ENCODE peak calls at places on chromosomes 5 and 9, in ten cellular contexts. Q, R, T, U, K, B, L, W, F and N are unnamed samples.

GRCh38 chr5:59799668-59800374 is 93.7 kb downstream of the PDE4D start:
- DNase-seq in Q (peak), R (peak), T (peak), U (peak), K (peak), B (peak), L (peak), W (peak), F (peak), N (peak)

GRCh38 chr5:74440341-74440740 is 200.2 kb downstream of the ENC1 start:
- DNase-seq in Q (no peak), R (no peak), T (no peak), U (peak), K (no peak), B (no peak), L (no peak), W (no peak), F (no peak), N (no peak)

GRCh38 chr5:131916481-131916880 is 29.0 kb downstream of the MEIKIN start:
- DNase-seq in Q (no peak), R (no peak), T (no peak), U (no peak), K (no peak), B (no peak), L (no peak), W (no peak), F (no peak), N (no peak)

GRCh38 chr9:74496819-74497749 is at the start of gene RORB:
- DNase-seq in Q (no peak), R (peak), T (peak), U (peak), K (peak), B (peak), L (peak), W (peak), F (peak), N (peak)

GRCh38 chr5:176810084-176810597 is at the start of gene UNC5A:
- DNase-seq in Q (peak), R (no peak), T (peak), U (peak), K (no peak), B (peak), L (peak), W (peak), F (peak), N (no peak)

GRCh38 chr5:141182248-141182647 is at the start of gene PCDHB16:
- DNase-seq in Q (no peak), R (peak), T (peak), U (peak), K (no peak), B (no peak), L (no peak), W (peak), F (peak), N (peak)

GRCh38 chr9:109379513-109379912 is 58.7 kb upstream of the EPB41L4B start:
- DNase-seq in Q (no peak), R (no peak), T (no peak), U (no peak), K (no peak), B (no peak), L (no peak), W (no peak), F (no peak), N (no peak)

GRCh38 chr5:79931409-79931808 is 59.7 kb downstream of the MTX3 start:
- DNase-seq in Q (no peak), R (no peak), T (no peak), U (no peak), K (no peak), B (no peak), L (no peak), W (no peak), F (no peak), N (no peak)

GRCh38 chr5:134003064-134003956 is 1.5 kb downstream of the VDAC1 start:
- DNase-seq in Q (peak), R (peak), T (no peak), U (no peak), K (no peak), B (peak), L (no peak), W (no peak), F (no peak), N (peak)

GRCh38 chr9:121618504-121618903 is 32.9 kb upstream of the DAB2IP start:
- DNase-seq in Q (no peak), R (no peak), T (no peak), U (no peak), K (no peak), B (no peak), L (no peak), W (no peak), F (no peak), N (no peak)

GRCh38 chr9:35816708-35817107 is 1.9 kb upstream of the HINT2 start:
- DNase-seq in Q (peak), R (no peak), T (no peak), U (no peak), K (no peak), B (peak), L (peak), W (no peak), F (no peak), N (no peak)

GRCh38 chr5:33241826-33242225 is 198.9 kb upstream of the TARS1 start:
- DNase-seq in Q (no peak), R (no peak), T (no peak), U (no peak), K (no peak), B (no peak), L (peak), W (no peak), F (no peak), N (no peak)

GRCh38 chr5:159663986-159664385 is 252.3 kb upstream of the ADRA1B start:
- DNase-seq in Q (no peak), R (no peak), T (no peak), U (no peak), K (no peak), B (no peak), L (no peak), W (no peak), F (no peak), N (peak)

GRCh38 chr9:110744753-110745522 is 76.3 kb downstream of the MUSK start:
- DNase-seq in Q (peak), R (no peak), T (peak), U (peak), K (no peak), B (no peak), L (peak), W (peak), F (peak), N (peak)
- H2AFZ ChIP-seq in Q (peak), R (no peak), T (no peak), U (peak), K (no peak), B (no peak), L (no peak), W (peak), F (no peak), N (peak)

GRCh38 chr9:18012170-18012569 is 433.3 kb downstream of the SH3GL2 start:
- DNase-seq in Q (no peak), R (no peak), T (no peak), U (no peak), K (no peak), B (no peak), L (no peak), W (no peak), F (no peak), N (no peak)
- H2AFZ ChIP-seq in Q (no peak), R (no peak), T (no peak), U (no peak), K (no peak), B (no peak), L (no peak), W (no peak), F (no peak), N (no peak)

GRCh38 chr9:129270903-129271431 is 92.9 kb upstream of the IER5L start:
- DNase-seq in Q (no peak), R (no peak), T (peak), U (peak), K (peak), B (no peak), L (peak), W (no peak), F (peak), N (peak)

GRCh38 chr9:129272348-129273025 is 94.4 kb upstream of the IER5L start:
- DNase-seq in Q (no peak), R (no peak), T (no peak), U (no peak), K (no peak), B (no peak), L (no peak), W (no peak), F (no peak), N (no peak)

GRCh38 chr9:129267141-129267540 is 89.1 kb upstream of the IER5L start:
- DNase-seq in Q (no peak), R (no peak), T (no peak), U (no peak), K (no peak), B (no peak), L (no peak), W (no peak), F (no peak), N (no peak)

GRCh38 chr9:129273136-129273895 is 95.3 kb upstream of the IER5L start:
- DNase-seq in Q (no peak), R (no peak), T (no peak), U (no peak), K (no peak), B (no peak), L (no peak), W (no peak), F (no peak), N (no peak)

GRCh38 chr9:129270205-129270604 is 92.1 kb upstream of the IER5L start:
- DNase-seq in Q (no peak), R (no peak), T (no peak), U (no peak), K (no peak), B (no peak), L (no peak), W (no peak), F (no peak), N (no peak)
- H2AFZ ChIP-seq in Q (no peak), R (no peak), T (no peak), U (no peak), K (no peak), B (no peak), L (no peak), W (no peak), F (no peak), N (no peak)

DNA sequence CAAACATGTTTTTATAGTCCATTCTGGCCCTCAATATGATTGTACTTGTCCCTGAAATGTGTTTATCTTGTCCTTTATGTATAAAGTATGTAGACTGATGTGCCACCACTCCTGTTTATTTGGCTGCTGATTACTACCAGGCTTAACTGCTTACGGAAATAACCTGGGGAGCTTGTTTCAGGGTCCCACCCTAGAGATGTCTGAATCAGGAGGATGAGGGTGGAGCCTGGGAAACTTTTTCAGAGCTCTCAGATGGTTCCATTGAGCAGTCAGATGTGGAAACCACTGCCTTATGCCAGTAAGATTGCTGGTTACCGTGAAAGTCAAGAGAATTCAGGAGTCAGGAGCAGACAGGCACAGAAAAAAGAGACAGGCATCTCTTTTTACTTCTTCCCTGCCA is 19.2 kb downstream of the SLC23A1 start:
- DNase-seq in Q (no peak), R (no peak), T (no peak), U (no peak), K (no peak), B (no peak), L (no peak), W (no peak), F (no peak), N (no peak)
- H2AFZ ChIP-seq in Q (no peak), R (no peak), T (no peak), U (no peak), K (no peak), B (no peak), L (no peak), W (no peak), F (no peak), N (no peak)